ENCODE peak calls at places on chromosomes 4 and X, in seven cellular contexts. One of them, this sample, is unnamed.
A peak's percentile ranks its signal among the peaks of the same experiment; 100 is the strongest.

GRCh38 chr4:13329963-13330362 is 154.2 kb downstream of the RAB28 start:
- DNase-seq in thoracic aorta: no peak
- DNase-seq in mesendoderm: no peak
- DNase-seq in AG04450: no peak
- DNase-seq in aorta: peak; percentile 66
- DNase-seq in iPS DF 6.9: no peak
- DNase-seq in mammary epithelial cell: peak; percentile 77
- DNase-seq in this sample: no peak

GRCh38 chrX:70755850-70756249 is 152.7 kb downstream of the TEX11 start:
- DNase-seq in thoracic aorta: no peak
- DNase-seq in mesendoderm: peak; percentile 48
- DNase-seq in AG04450: no peak
- DNase-seq in aorta: no peak
- DNase-seq in iPS DF 6.9: peak; percentile 11
- DNase-seq in mammary epithelial cell: no peak
- DNase-seq in this sample: no peak

GRCh38 chr4:21802406-21802805 is 146.2 kb downstream of the KCNIP4 start:
- DNase-seq in thoracic aorta: no peak
- DNase-seq in mesendoderm: no peak
- DNase-seq in AG04450: no peak
- DNase-seq in aorta: no peak
- DNase-seq in iPS DF 6.9: no peak
- DNase-seq in mammary epithelial cell: peak; percentile 55
- DNase-seq in this sample: no peak

GRCh38 chrX:123884809-123885408 is 25.1 kb downstream of the XIAP start:
- DNase-seq in thoracic aorta: no peak
- DNase-seq in mesendoderm: peak; percentile 37
- DNase-seq in AG04450: no peak
- DNase-seq in aorta: no peak
- DNase-seq in iPS DF 6.9: no peak
- DNase-seq in mammary epithelial cell: peak; percentile 30
- DNase-seq in this sample: no peak

GRCh38 chrX:16687514-16687913 is 25.0 kb downstream of the CTPS2 start:
- DNase-seq in thoracic aorta: no peak
- DNase-seq in mesendoderm: no peak
- DNase-seq in AG04450: no peak
- DNase-seq in aorta: no peak
- DNase-seq in iPS DF 6.9: no peak
- DNase-seq in mammary epithelial cell: no peak
- DNase-seq in this sample: no peak

GRCh38 chrX:120316587-120317283 is 5.5 kb upstream of the TMEM255A start:
- DNase-seq in thoracic aorta: no peak
- DNase-seq in mesendoderm: no peak
- DNase-seq in AG04450: no peak
- DNase-seq in aorta: no peak
- DNase-seq in iPS DF 6.9: no peak
- DNase-seq in mammary epithelial cell: peak; percentile 83
- DNase-seq in this sample: no peak

GRCh38 chr4:176500894-176501293 is 181.1 kb downstream of the SPCS3 start:
- DNase-seq in thoracic aorta: no peak
- DNase-seq in mesendoderm: no peak
- DNase-seq in AG04450: no peak
- DNase-seq in aorta: no peak
- DNase-seq in iPS DF 6.9: no peak
- DNase-seq in mammary epithelial cell: no peak
- DNase-seq in this sample: no peak

GRCh38 chr4:77501240-77501639 is 104.4 kb upstream of the CXCL13 start:
- DNase-seq in thoracic aorta: no peak
- DNase-seq in mesendoderm: no peak
- DNase-seq in AG04450: no peak
- DNase-seq in aorta: no peak
- DNase-seq in iPS DF 6.9: no peak
- DNase-seq in mammary epithelial cell: no peak
- DNase-seq in this sample: no peak

GRCh38 chrX:150366951-150367545 is 3.9 kb downstream of the MAMLD1 start:
- DNase-seq in thoracic aorta: no peak
- DNase-seq in mesendoderm: no peak
- DNase-seq in AG04450: no peak
- DNase-seq in aorta: no peak
- DNase-seq in iPS DF 6.9: no peak
- DNase-seq in mammary epithelial cell: peak; percentile 54
- DNase-seq in this sample: no peak

GRCh38 chrX:150364347-150365050 is 1.4 kb downstream of the MAMLD1 start:
- DNase-seq in thoracic aorta: no peak
- DNase-seq in mesendoderm: peak; percentile 14
- DNase-seq in AG04450: no peak
- DNase-seq in aorta: peak; percentile 77
- DNase-seq in iPS DF 6.9: no peak
- DNase-seq in mammary epithelial cell: peak; percentile 39
- DNase-seq in this sample: no peak

GRCh38 chrX:150365051-150365952 is 2.2 kb downstream of the MAMLD1 start:
- DNase-seq in thoracic aorta: no peak
- DNase-seq in mesendoderm: peak; percentile 51
- DNase-seq in AG04450: no peak
- DNase-seq in aorta: peak; percentile 92
- DNase-seq in iPS DF 6.9: no peak
- DNase-seq in mammary epithelial cell: peak; percentile 42
- DNase-seq in this sample: no peak

GRCh38 chrX:150363561-150364346 is 637 bp downstream of the MAMLD1 start:
- DNase-seq in thoracic aorta: no peak
- DNase-seq in mesendoderm: peak; percentile 34
- DNase-seq in AG04450: no peak
- DNase-seq in aorta: peak; percentile 80
- DNase-seq in iPS DF 6.9: no peak
- DNase-seq in mammary epithelial cell: peak; percentile 45
- DNase-seq in this sample: no peak

GRCh38 chrX:150365953-150366911 is 3.1 kb downstream of the MAMLD1 start:
- DNase-seq in thoracic aorta: no peak
- DNase-seq in mesendoderm: peak; percentile 55
- DNase-seq in AG04450: no peak
- DNase-seq in aorta: peak; percentile 83
- DNase-seq in iPS DF 6.9: no peak
- DNase-seq in mammary epithelial cell: peak; percentile 23
- DNase-seq in this sample: no peak
- H3K4me3 ChIP-seq in thoracic aorta: peak overlapping the region; percentile 84
- H3K4me3 ChIP-seq in mesendoderm: no peak overlapping the region
- H3K4me3 ChIP-seq in AG04450: peak overlapping the region; percentile 74
- H3K4me3 ChIP-seq in aorta: peak overlapping the region; percentile 29
- H3K4me3 ChIP-seq in iPS DF 6.9: peak overlapping the region; percentile 56
- H3K4me3 ChIP-seq in mammary epithelial cell: peak overlapping the region; percentile 60
- H3K4me3 ChIP-seq in this sample: peak overlapping the region; percentile 61

GRCh38 chrX:133968109-133968508 is 17.3 kb downstream of the GPC3 start:
- DNase-seq in thoracic aorta: no peak
- DNase-seq in mesendoderm: no peak
- DNase-seq in AG04450: no peak
- DNase-seq in aorta: no peak
- DNase-seq in iPS DF 6.9: no peak
- DNase-seq in mammary epithelial cell: no peak
- DNase-seq in this sample: no peak
- H3K4me3 ChIP-seq in thoracic aorta: no peak overlapping the region
- H3K4me3 ChIP-seq in mesendoderm: no peak overlapping the region
- H3K4me3 ChIP-seq in AG04450: no peak overlapping the region
- H3K4me3 ChIP-seq in aorta: no peak overlapping the region
- H3K4me3 ChIP-seq in iPS DF 6.9: no peak overlapping the region
- H3K4me3 ChIP-seq in mammary epithelial cell: no peak overlapping the region
- H3K4me3 ChIP-seq in this sample: no peak overlapping the region

DNA sequence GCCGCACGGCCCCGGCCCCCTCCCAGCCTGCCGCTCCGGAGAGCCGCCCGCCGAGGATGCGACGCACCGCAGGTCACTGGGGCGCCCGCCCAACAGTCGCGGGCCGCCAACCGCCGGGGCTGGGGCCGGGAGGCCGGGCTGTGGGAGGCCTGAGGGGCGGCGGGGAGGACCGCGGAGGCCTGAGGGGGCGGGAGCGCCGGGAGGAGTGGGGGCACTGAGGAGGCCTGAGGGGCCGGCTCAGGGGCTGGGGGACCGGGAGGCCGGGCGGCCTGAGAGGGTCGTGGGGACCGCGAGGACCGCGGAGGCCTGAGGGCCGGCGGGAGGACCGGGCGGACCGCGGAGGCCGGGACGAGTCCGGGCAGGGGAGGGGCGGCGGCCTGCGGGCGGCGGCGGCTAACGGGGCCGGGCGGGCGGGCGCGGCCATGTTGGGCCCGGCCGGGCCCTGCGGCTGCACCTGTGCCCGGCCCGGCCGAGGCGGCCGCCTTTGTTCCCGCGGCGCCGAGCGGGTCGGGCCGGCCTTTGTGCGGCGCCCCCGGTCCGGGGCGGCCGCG is 353 bp downstream of the NSD2 start:
- DNase-seq in thoracic aorta: no peak
- DNase-seq in mesendoderm: peak; percentile 47
- DNase-seq in AG04450: no peak
- DNase-seq in aorta: no peak
- DNase-seq in iPS DF 6.9: no peak
- DNase-seq in mammary epithelial cell: peak; percentile 19
- DNase-seq in this sample: no peak
- H3K4me3 ChIP-seq in thoracic aorta: peak overlapping the region; percentile 92
- H3K4me3 ChIP-seq in mesendoderm: peak overlapping the region; percentile 84
- H3K4me3 ChIP-seq in AG04450: peak overlapping the region; percentile 76
- H3K4me3 ChIP-seq in aorta: peak overlapping the region; percentile 87
- H3K4me3 ChIP-seq in iPS DF 6.9: peak overlapping the region; percentile 94
- H3K4me3 ChIP-seq in mammary epithelial cell: peak overlapping the region; percentile 64
- H3K4me3 ChIP-seq in this sample: peak overlapping the region; percentile 68

DNA sequence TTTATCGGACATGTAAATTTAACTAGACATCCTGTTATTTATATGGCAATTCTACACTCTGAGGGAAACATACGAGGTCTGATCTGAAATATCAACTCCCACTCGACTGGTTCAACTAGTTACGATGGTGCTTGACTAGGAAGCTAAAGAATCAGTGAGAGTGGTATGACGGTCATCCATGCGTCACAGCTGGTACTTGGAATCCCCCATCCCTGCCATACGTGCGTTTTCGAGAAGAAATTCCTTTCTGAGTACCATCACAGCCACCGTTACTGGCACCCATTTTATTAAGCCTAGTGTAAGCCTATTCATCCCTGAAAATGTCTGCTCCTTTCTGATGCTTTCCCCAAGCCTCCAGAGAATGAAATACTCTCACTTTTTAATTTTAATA is 695 bp upstream of the PIGA start:
- DNase-seq in thoracic aorta: no peak
- DNase-seq in mesendoderm: peak; percentile 45
- DNase-seq in AG04450: peak; percentile 11
- DNase-seq in aorta: no peak
- DNase-seq in iPS DF 6.9: no peak
- DNase-seq in mammary epithelial cell: peak; percentile 83
- DNase-seq in this sample: peak; percentile 25
- H3K4me3 ChIP-seq in thoracic aorta: peak overlapping the region; percentile 84
- H3K4me3 ChIP-seq in mesendoderm: peak overlapping the region; percentile 33
- H3K4me3 ChIP-seq in AG04450: peak overlapping the region; percentile 58
- H3K4me3 ChIP-seq in aorta: no peak overlapping the region
- H3K4me3 ChIP-seq in iPS DF 6.9: peak overlapping the region; percentile 53
- H3K4me3 ChIP-seq in mammary epithelial cell: peak overlapping the region; percentile 44
- H3K4me3 ChIP-seq in this sample: peak overlapping the region; percentile 51

GRCh38 chrX:13688384-13688771 is 550 bp upstream of the RAB9A start:
- DNase-seq in thoracic aorta: no peak
- DNase-seq in mesendoderm: no peak
- DNase-seq in AG04450: no peak
- DNase-seq in aorta: no peak
- DNase-seq in iPS DF 6.9: no peak
- DNase-seq in mammary epithelial cell: no peak
- DNase-seq in this sample: no peak
- H3K4me3 ChIP-seq in thoracic aorta: peak overlapping the region; percentile 86
- H3K4me3 ChIP-seq in mesendoderm: no peak overlapping the region
- H3K4me3 ChIP-seq in AG04450: peak overlapping the region; percentile 59
- H3K4me3 ChIP-seq in aorta: peak overlapping the region; percentile 83
- H3K4me3 ChIP-seq in iPS DF 6.9: no peak overlapping the region
- H3K4me3 ChIP-seq in mammary epithelial cell: peak overlapping the region; percentile 95
- H3K4me3 ChIP-seq in this sample: peak overlapping the region; percentile 69

GRCh38 chr4:185932491-185932890 is 120.5 kb upstream of the SORBS2 start:
- DNase-seq in thoracic aorta: no peak
- DNase-seq in mesendoderm: no peak
- DNase-seq in AG04450: no peak
- DNase-seq in aorta: no peak
- DNase-seq in iPS DF 6.9: no peak
- DNase-seq in mammary epithelial cell: no peak
- DNase-seq in this sample: peak; percentile 72
- H3K4me3 ChIP-seq in thoracic aorta: peak overlapping the region; percentile 50
- H3K4me3 ChIP-seq in mesendoderm: no peak overlapping the region
- H3K4me3 ChIP-seq in AG04450: no peak overlapping the region
- H3K4me3 ChIP-seq in aorta: no peak overlapping the region
- H3K4me3 ChIP-seq in iPS DF 6.9: no peak overlapping the region
- H3K4me3 ChIP-seq in mammary epithelial cell: no peak overlapping the region
- H3K4me3 ChIP-seq in this sample: peak overlapping the region; percentile 10

DNA sequence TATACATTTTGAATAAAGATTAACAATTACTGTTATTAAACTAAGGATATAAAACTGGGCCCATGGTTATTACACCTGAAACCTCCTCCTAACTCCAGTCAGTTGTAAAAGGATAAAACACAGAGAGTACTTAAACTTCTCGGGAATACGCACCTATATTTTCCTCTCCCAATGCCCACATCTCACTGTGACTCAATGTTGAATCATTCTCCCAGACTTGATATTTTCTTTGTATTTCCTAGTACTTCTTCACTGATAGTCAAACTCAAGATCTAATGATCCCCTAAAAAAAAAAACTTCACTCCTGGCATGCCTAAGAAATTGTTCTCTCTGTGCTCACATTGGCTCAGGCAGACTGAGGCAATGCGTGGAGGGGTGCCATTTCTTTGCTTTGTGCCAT is 212.5 kb upstream of the DKK2 start:
- DNase-seq in thoracic aorta: no peak
- DNase-seq in mesendoderm: no peak
- DNase-seq in AG04450: no peak
- DNase-seq in aorta: no peak
- DNase-seq in iPS DF 6.9: no peak
- DNase-seq in mammary epithelial cell: peak; percentile 15
- DNase-seq in this sample: no peak
- H3K4me3 ChIP-seq in thoracic aorta: no peak overlapping the region
- H3K4me3 ChIP-seq in mesendoderm: no peak overlapping the region
- H3K4me3 ChIP-seq in AG04450: no peak overlapping the region
- H3K4me3 ChIP-seq in aorta: no peak overlapping the region
- H3K4me3 ChIP-seq in iPS DF 6.9: no peak overlapping the region
- H3K4me3 ChIP-seq in mammary epithelial cell: no peak overlapping the region
- H3K4me3 ChIP-seq in this sample: no peak overlapping the region

This sample was measured in skeletal muscle cell.